ENCODE peak calls at places on chromosome 1, in ten cellular contexts. E is activated CD8-positive, alpha-beta memory T cell treated with anti-CD3 and anti-CD28 coated beads for 4 hours; X is tibial nerve; I is SHP77; O is stimulated activated CD4-positive, alpha-beta T cell treated with anti-CD3 and anti-CD28 coated beads, Interleukin-4, amount 100 ng/mL, for 48 hours; G is fibroblast of the conjunctiva; D is occipital lobe; F is T47D; B is H9; S is NCI-H2107. H is an unnamed sample.
A peak's percentile ranks its signal among the peaks of the same experiment; 100 is the strongest.

GRCh38 chr1:193614817-193615216 is 428.4 kb upstream of the B3GALT2 start:
- DNase-seq in E (no peak), X (no peak), I (peak; percentile 2), O (no peak), G (no peak), D (no peak), F (peak; percentile 16), B (no peak), S (no peak), H (no peak)

GRCh38 chr1:50983403-50983802 is 13.4 kb downstream of the CDKN2C start:
- DNase-seq in E (no peak), X (no peak), I (no peak), O (no peak), G (no peak), D (no peak), F (no peak), B (no peak), S (no peak), H (no peak)

GRCh38 chr1:213003281-213003680 is 12.4 kb downstream of the ANGEL2 start:
- DNase-seq in E (no peak), X (no peak), I (no peak), O (no peak), G (no peak), D (no peak), F (no peak), B (no peak), S (no peak), H (no peak)

GRCh38 chr1:58156801-58157200 is 389.7 kb downstream of the OMA1 start:
- DNase-seq in E (no peak), X (no peak), I (no peak), O (no peak), G (no peak), D (no peak), F (no peak), B (no peak), S (no peak), H (no peak)

GRCh38 chr1:33004628-33005027 is 32.1 kb downstream of the AK2 start:
- DNase-seq in E (no peak), X (no peak), I (no peak), O (no peak), G (no peak), D (no peak), F (no peak), B (no peak), S (no peak), H (no peak)

GRCh38 chr1:236303675-236304074 is 21.9 kb upstream of the ERO1B start:
- DNase-seq in E (no peak), X (no peak), I (no peak), O (no peak), G (no peak), D (no peak), F (peak; percentile 26), B (peak; percentile 36), S (no peak), H (no peak)

GRCh38 chr1:88035578-88035977 is 648.5 kb upstream of the PKN2 start:
- DNase-seq in E (no peak), X (no peak), I (peak; percentile 21), O (no peak), G (no peak), D (no peak), F (no peak), B (peak; percentile 65), S (no peak), H (no peak)

GRCh38 chr1:20666804-20667203 is 5.6 kb upstream of the DDOST start:
- DNase-seq in E (no peak), X (no peak), I (peak; percentile 68), O (no peak), G (no peak), D (no peak), F (peak; percentile 50), B (no peak), S (no peak), H (no peak)

H was measured in NCI-H187 treated with DMSO at 0.1 percent for 48 hours.